ENCODE peak calls at places on chromosomes 6 and 20, in seven cellular contexts. T is foreskin fibroblast, F is mucosa of descending colon, U is HFF-Myc, W is brain microvascular endothelial cell, Y is stomach, D is AG04450. O is an unnamed sample.

GRCh38 chr20:37757550-37757949 is 63.7 kb downstream of the CTNNBL1 start:
- DNase-seq in T (no peak), F (no peak), Y (no peak), D (no peak), W (no peak), U (no peak), O (no peak)

GRCh38 chr6:22112490-22112889 is 184.3 kb downstream of the PRL start:
- DNase-seq in T (no peak), Y (no peak), F (no peak), D (no peak), U (no peak), W (peak), O (no peak)

GRCh38 chr6:26017567-26017966 is 55.0 kb downstream of the TRIM38 start:
- DNase-seq in D (peak), U (peak), F (peak), T (peak), Y (peak), W (peak), O (peak)

GRCh38 chr20:18523066-18523465 is 15.3 kb downstream of the SEC23B start:
- DNase-seq in Y (no peak), T (no peak), D (no peak), U (no peak), F (no peak), W (no peak), O (no peak)

GRCh38 chr20:237479-237878 is 10.4 kb downstream of the DEFB129 start:
- DNase-seq in Y (no peak), W (no peak), D (no peak), U (no peak), T (no peak), F (peak), O (no peak)

GRCh38 chr20:38650010-38650409 is 48.4 kb downstream of the ARHGAP40 start:
- DNase-seq in T (no peak), W (no peak), F (no peak), U (no peak), D (no peak), Y (no peak), O (no peak)

GRCh38 chr6:124947821-124948451 is 14.3 kb upstream of the RNF217 start:
- DNase-seq in U (no peak), W (no peak), D (no peak), Y (no peak), F (no peak), T (no peak), O (no peak)

GRCh38 chr20:40990542-40991120 is 38.0 kb upstream of the TOP1 start:
- DNase-seq in D (peak), U (peak), W (peak), Y (peak), T (peak), F (peak), O (peak)

GRCh38 chr6:168332020-168332419 is 12.4 kb upstream of the DACT2 start:
- DNase-seq in D (no peak), T (no peak), W (no peak), U (no peak), F (no peak), Y (no peak), O (no peak)

GRCh38 chr6:23841116-23841515 is 284.9 kb upstream of the NRSN1 start:
- DNase-seq in T (no peak), F (no peak), W (no peak), U (no peak), D (no peak), Y (no peak), O (no peak)

GRCh38 chr20:38601216-38602184 is at the start of gene ARHGAP40:
- DNase-seq in F (peak), T (no peak), U (no peak), Y (peak), W (no peak), D (no peak), O (no peak)

GRCh38 chr6:46729810-46730342 is 5.3 kb downstream of the PLA2G7 start:
- DNase-seq in Y (no peak), T (no peak), F (no peak), W (no peak), U (no peak), D (no peak), O (no peak)

DNA sequence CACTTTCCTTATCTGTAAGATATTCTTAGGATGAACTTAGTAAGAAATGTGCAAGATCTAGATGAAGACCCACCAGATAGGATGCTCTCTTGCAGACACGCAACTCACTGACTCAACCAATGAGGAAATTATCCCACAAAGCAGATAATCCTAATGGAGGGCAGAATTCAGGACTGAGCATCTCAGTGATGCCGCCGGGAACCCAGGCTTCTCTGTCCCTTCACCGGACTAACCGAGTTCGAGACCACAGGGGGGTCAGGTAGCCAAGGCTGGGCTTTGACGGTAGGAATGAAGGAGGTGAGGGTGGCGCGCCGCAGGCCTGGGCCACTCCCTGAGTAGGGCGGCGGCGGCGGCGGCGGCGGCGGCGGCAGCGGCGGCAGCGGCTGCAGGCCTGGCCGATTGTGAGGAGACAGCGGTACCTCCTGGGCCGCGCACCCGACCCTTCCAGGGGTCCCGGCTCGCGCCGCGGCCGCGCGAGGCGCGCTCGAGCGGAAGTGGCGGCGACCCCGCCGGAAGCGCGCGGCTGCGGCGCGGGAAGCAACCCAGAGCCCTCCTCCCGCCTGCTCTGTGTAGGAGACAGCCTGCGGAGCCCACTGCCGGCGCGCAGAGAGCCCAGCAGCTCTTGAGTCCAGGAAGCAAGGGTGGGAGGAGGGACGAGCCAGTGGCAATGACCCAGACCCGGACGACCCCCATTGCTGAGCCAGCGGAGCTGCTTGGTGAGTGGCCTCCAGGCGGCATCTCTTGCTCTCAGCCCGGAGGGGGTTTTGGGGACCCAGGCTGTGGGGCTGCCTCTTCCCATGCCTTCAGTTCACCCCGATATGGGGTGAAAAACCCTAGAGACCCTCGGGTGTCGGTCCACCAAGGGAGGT is at the start of gene KHDC1:
- DNase-seq in W (peak), D (peak), Y (peak), U (peak), F (peak), T (peak), O (no peak)
- TF ChIP-seq CTCF in W (peak), D (no peak), Y (no peak), U (no peak), F (no peak), T (no peak), O (no peak)

GRCh38 chr6:165665384-165665672 is 2.3 kb upstream of the PDE10A start:
- DNase-seq in Y (no peak), D (no peak), T (no peak), U (no peak), F (no peak), W (no peak), O (no peak)

GRCh38 chr6:165662671-165663282 is at the start of gene PDE10A:
- DNase-seq in U (no peak), T (no peak), F (no peak), D (no peak), Y (peak), W (peak), O (no peak)

GRCh38 chr6:165664553-165665383 is 1.7 kb upstream of the PDE10A start:
- DNase-seq in D (no peak), W (no peak), T (no peak), Y (no peak), U (no peak), F (no peak), O (no peak)

GRCh38 chr6:165663283-165663735 is 268 bp upstream of the PDE10A start:
- DNase-seq in W (peak), T (peak), Y (no peak), F (no peak), D (no peak), U (no peak), O (no peak)

DNA sequence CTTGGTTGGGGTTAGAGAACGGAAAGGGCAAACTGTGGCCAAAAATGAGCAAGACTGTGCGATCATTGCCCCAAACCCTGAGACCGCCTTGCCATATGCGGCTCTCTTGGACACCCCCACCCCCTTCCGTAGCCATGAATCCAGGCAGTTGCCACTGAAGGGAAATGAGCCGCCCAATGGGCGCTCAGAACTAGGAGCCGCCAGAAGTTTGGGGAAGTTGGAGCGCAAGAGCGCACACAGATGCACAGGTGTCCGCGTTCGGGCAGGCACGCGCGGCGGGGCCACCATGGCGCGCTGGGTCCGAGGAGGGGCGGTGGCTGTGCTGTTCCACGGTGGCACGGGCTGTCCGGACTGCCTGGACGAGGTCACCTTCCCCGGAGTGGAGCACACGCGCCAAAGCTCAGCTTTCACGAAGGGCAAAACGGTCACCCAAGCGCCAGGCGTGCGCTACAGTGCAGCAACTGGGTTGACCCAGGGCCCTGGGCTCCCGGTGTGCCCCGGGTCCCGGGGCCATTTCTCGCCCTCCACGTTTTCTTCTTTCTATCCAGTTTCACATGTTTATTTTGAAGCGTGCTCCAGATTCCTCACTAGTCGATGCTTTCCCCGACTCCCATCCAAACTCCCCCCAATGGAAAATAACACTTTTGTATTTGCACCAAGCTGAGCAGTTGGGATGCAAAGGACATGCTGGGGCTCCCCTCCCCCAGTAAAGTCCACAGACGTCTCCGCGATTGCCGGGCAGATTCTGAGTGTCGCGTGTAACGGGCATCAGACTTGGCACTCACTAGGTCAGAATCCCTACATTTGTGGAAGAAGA is 903 bp upstream of the PDE10A start:
- DNase-seq in W (peak), F (no peak), Y (no peak), U (no peak), T (no peak), D (no peak), O (no peak)
- TF ChIP-seq CTCF in W (no peak), F (no peak), Y (no peak), U (no peak), T (no peak), D (no peak), O (no peak)

GRCh38 chr20:58579069-58579818 is 64.0 kb upstream of the APCDD1L start:
- DNase-seq in F (no peak), D (no peak), U (no peak), Y (no peak), W (no peak), T (no peak), O (no peak)
- TF ChIP-seq CTCF in F (no peak), D (no peak), U (no peak), Y (no peak), W (no peak), T (no peak), O (no peak)

GRCh38 chr6:89347825-89348224 is 4.7 kb downstream of the UBE2J1 start:
- DNase-seq in F (no peak), Y (no peak), T (no peak), W (no peak), D (no peak), U (no peak), O (no peak)
- TF ChIP-seq CTCF in F (no peak), Y (no peak), T (no peak), W (no peak), D (no peak), U (no peak), O (no peak)

DNA sequence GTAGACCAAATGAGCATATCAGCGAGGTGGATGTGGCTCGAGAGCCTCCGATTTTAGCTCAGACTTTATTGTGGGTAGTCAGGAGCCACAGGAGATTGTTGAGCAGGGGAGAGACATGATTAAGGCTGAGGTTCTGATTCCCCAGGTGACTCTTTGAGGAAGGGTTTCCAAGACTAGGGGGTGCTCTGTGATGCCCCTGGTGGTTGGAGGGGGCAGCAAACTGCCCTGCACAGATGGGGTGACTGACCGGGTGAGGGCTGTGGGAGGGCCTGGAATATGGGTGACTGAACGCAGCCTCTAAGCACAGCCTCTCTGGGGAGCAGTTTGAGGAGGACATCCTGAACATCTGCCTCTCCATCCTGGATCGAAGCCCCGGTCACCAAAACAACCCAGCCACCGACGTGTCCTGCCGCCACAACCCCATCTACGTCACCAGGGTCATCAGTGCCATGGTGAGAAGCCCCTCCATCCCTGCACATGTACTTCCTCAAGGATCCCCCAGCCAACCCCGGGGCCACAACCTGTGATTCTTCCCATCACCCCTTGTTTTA is 17.0 kb downstream of the TGM6 start:
- DNase-seq in D (no peak), F (no peak), Y (no peak), W (no peak), U (no peak), T (no peak), O (no peak)
- TF ChIP-seq CTCF in D (no peak), F (no peak), Y (no peak), W (no peak), U (peak), T (no peak), O (no peak)

GRCh38 chr6:107079429-107079828 is 35.9 kb downstream of the BEND3 start:
- DNase-seq in T (no peak), F (no peak), W (no peak), U (no peak), D (no peak), Y (no peak), O (no peak)
- TF ChIP-seq CTCF in T (no peak), F (no peak), W (peak), U (peak), D (no peak), Y (no peak), O (no peak)

DNA sequence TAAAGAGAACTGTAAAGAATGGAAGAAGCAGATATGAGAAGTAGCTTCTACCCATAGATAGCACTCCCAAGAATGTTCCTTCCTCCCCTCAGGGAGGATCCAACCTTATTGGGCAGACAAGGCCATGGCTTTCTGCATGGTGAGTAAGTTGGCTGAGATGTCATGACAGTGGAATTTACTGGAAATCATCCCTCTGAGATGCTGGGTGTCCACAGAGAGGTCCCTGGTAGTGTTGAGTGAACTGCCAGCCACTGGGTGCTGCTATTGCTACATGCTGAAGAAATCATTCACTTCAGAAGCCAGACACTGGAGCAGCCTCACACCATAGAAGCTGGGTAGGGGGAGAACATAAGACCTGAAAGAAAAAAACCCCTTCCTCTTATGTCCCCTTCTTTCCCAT is 46.4 kb upstream of the FERMT1 start:
- DNase-seq in F (no peak), T (no peak), D (no peak), U (no peak), W (peak), Y (no peak), O (no peak)
- TF ChIP-seq CTCF in F (no peak), T (no peak), D (no peak), U (peak), W (peak), Y (no peak), O (no peak)

GRCh38 chr6:75081920-75082319 is 123.9 kb downstream of the COL12A1 start:
- DNase-seq in F (no peak), Y (no peak), W (no peak), D (no peak), T (peak), U (peak), O (no peak)

GRCh38 chr6:75089921-75090320 is 115.9 kb downstream of the COL12A1 start:
- DNase-seq in D (no peak), F (no peak), Y (no peak), U (no peak), T (no peak), W (no peak), O (no peak)

GRCh38 chr6:75084872-75085381 is 120.9 kb downstream of the COL12A1 start:
- DNase-seq in Y (peak), D (no peak), F (peak), W (no peak), U (no peak), T (no peak), O (no peak)

GRCh38 chr6:75090574-75090973 is 115.3 kb downstream of the COL12A1 start:
- DNase-seq in W (no peak), Y (no peak), D (no peak), F (no peak), U (no peak), T (no peak), O (no peak)

GRCh38 chr6:75086236-75086635 is 119.6 kb downstream of the COL12A1 start:
- DNase-seq in F (no peak), U (no peak), D (no peak), W (no peak), Y (no peak), T (no peak), O (no peak)
- TF ChIP-seq CTCF in F (no peak), U (no peak), D (no peak), W (no peak), Y (no peak), T (no peak), O (no peak)

O was measured in omental fat pad.